ENCODE peak calls at places on chromosome 11, in eight cellular contexts. One of them, this sample, is unnamed.

GRCh38 chr11:61293869-61294716 is 1.0 kb downstream of the VWCE start:
- DNase-seq in thoracic aorta: peak
- DNase-seq in colonic mucosa: no peak
- DNase-seq in CD8-positive, alpha-beta T cell: no peak
- DNase-seq in left lung: peak
- DNase-seq in keratinocyte: no peak
- DNase-seq in WERI-Rb-1: peak
- DNase-seq in spleen: peak
- DNase-seq in this sample: peak

GRCh38 chr11:124481365-124482323 is 36.1 kb upstream of the OR8B8 start:
- DNase-seq in keratinocyte: no peak
- DNase-seq in WERI-Rb-1: peak
- DNase-seq in CD8-positive, alpha-beta T cell: no peak
- DNase-seq in left lung: no peak
- DNase-seq in spleen: no peak
- DNase-seq in thoracic aorta: no peak
- DNase-seq in colonic mucosa: no peak
- DNase-seq in this sample: no peak

GRCh38 chr11:101996106-101996505 is 51.1 kb upstream of the CFAP300 start:
- DNase-seq in thoracic aorta: no peak
- DNase-seq in spleen: no peak
- DNase-seq in WERI-Rb-1: no peak
- DNase-seq in left lung: no peak
- DNase-seq in CD8-positive, alpha-beta T cell: no peak
- DNase-seq in colonic mucosa: no peak
- DNase-seq in keratinocyte: no peak
- DNase-seq in this sample: no peak

GRCh38 chr11:123129920-123130319 is 65.1 kb downstream of the CLMP start:
- DNase-seq in keratinocyte: no peak
- DNase-seq in spleen: no peak
- DNase-seq in WERI-Rb-1: no peak
- DNase-seq in left lung: no peak
- DNase-seq in thoracic aorta: no peak
- DNase-seq in colonic mucosa: no peak
- DNase-seq in CD8-positive, alpha-beta T cell: no peak
- DNase-seq in this sample: no peak

GRCh38 chr11:15742626-15743243 is 613.6 kb downstream of the SOX6 start:
- DNase-seq in keratinocyte: no peak
- DNase-seq in left lung: no peak
- DNase-seq in CD8-positive, alpha-beta T cell: no peak
- DNase-seq in spleen: no peak
- DNase-seq in thoracic aorta: no peak
- DNase-seq in colonic mucosa: no peak
- DNase-seq in WERI-Rb-1: no peak
- DNase-seq in this sample: no peak

GRCh38 chr11:108135845-108136599 is 14.7 kb downstream of the ACAT1 start:
- DNase-seq in WERI-Rb-1: no peak
- DNase-seq in left lung: no peak
- DNase-seq in spleen: no peak
- DNase-seq in thoracic aorta: no peak
- DNase-seq in keratinocyte: no peak
- DNase-seq in colonic mucosa: no peak
- DNase-seq in CD8-positive, alpha-beta T cell: no peak
- DNase-seq in this sample: no peak

GRCh38 chr11:19963697-19964340 is 196.5 kb downstream of the DBX1 start:
- DNase-seq in WERI-Rb-1: peak
- DNase-seq in colonic mucosa: no peak
- DNase-seq in thoracic aorta: no peak
- DNase-seq in CD8-positive, alpha-beta T cell: no peak
- DNase-seq in spleen: no peak
- DNase-seq in left lung: no peak
- DNase-seq in keratinocyte: no peak
- DNase-seq in this sample: no peak

GRCh38 chr11:59336931-59337330 is 21.8 kb upstream of the OR5AN1 start:
- DNase-seq in CD8-positive, alpha-beta T cell: no peak
- DNase-seq in left lung: no peak
- DNase-seq in thoracic aorta: no peak
- DNase-seq in keratinocyte: no peak
- DNase-seq in colonic mucosa: no peak
- DNase-seq in spleen: no peak
- DNase-seq in WERI-Rb-1: no peak
- DNase-seq in this sample: no peak

GRCh38 chr11:124541204-124541603 is 2.2 kb downstream of the OR8B12 start:
- DNase-seq in spleen: no peak
- DNase-seq in left lung: no peak
- DNase-seq in WERI-Rb-1: no peak
- DNase-seq in colonic mucosa: no peak
- DNase-seq in keratinocyte: no peak
- DNase-seq in thoracic aorta: no peak
- DNase-seq in CD8-positive, alpha-beta T cell: no peak
- DNase-seq in this sample: no peak

GRCh38 chr11:46489668-46490560 is 98.3 kb upstream of the CHRM4 start:
- DNase-seq in WERI-Rb-1: peak
- DNase-seq in spleen: no peak
- DNase-seq in colonic mucosa: peak
- DNase-seq in thoracic aorta: no peak
- DNase-seq in CD8-positive, alpha-beta T cell: no peak
- DNase-seq in left lung: no peak
- DNase-seq in keratinocyte: no peak
- DNase-seq in this sample: no peak

GRCh38 chr11:4156571-4156970 is 62.0 kb downstream of the RRM1 start:
- DNase-seq in CD8-positive, alpha-beta T cell: no peak
- DNase-seq in spleen: no peak
- DNase-seq in colonic mucosa: no peak
- DNase-seq in left lung: no peak
- DNase-seq in WERI-Rb-1: no peak
- DNase-seq in thoracic aorta: no peak
- DNase-seq in keratinocyte: no peak
- DNase-seq in this sample: no peak

DNA sequence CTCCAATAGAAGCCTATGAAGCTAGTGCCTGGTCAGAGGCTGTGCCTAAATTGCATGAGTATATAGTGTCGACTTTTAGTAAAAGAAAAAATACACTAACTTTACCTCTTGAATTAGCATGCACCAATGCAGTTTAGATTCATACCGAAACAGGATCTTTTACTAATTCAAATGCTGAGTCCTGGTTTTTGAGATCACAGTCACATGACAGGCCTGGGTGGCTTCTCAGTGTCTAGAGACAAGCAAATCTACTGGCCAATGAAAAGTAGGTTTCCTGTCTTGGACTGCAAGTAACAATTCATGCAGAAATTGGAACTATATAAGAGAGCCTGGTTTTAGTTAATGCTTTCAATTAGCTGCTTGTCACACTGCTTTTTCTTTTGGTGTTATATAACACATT is 7.2 kb downstream of the ARHGEF12 start:
- DNase-seq in thoracic aorta: no peak
- DNase-seq in CD8-positive, alpha-beta T cell: no peak
- DNase-seq in left lung: no peak
- DNase-seq in keratinocyte: no peak
- DNase-seq in WERI-Rb-1: no peak
- DNase-seq in spleen: no peak
- DNase-seq in colonic mucosa: no peak
- DNase-seq in this sample: no peak
- TF ChIP-seq CTCF in thoracic aorta: no peak
- TF ChIP-seq CTCF in CD8-positive, alpha-beta T cell: no peak
- TF ChIP-seq CTCF in left lung: no peak
- TF ChIP-seq CTCF in keratinocyte: no peak
- TF ChIP-seq CTCF in WERI-Rb-1: no peak
- TF ChIP-seq CTCF in spleen: no peak
- TF ChIP-seq CTCF in colonic mucosa: no peak
- TF ChIP-seq CTCF in this sample: no peak

GRCh38 chr11:72298931-72299330 is 55.0 kb upstream of the PHOX2A start:
- DNase-seq in keratinocyte: no peak
- DNase-seq in WERI-Rb-1: no peak
- DNase-seq in colonic mucosa: no peak
- DNase-seq in thoracic aorta: no peak
- DNase-seq in CD8-positive, alpha-beta T cell: no peak
- DNase-seq in spleen: no peak
- DNase-seq in left lung: no peak
- DNase-seq in this sample: no peak

GRCh38 chr11:72294566-72295395 is 50.8 kb upstream of the PHOX2A start:
- DNase-seq in keratinocyte: no peak
- DNase-seq in WERI-Rb-1: no peak
- DNase-seq in thoracic aorta: no peak
- DNase-seq in left lung: no peak
- DNase-seq in CD8-positive, alpha-beta T cell: no peak
- DNase-seq in spleen: no peak
- DNase-seq in colonic mucosa: no peak
- DNase-seq in this sample: no peak

GRCh38 chr11:72295471-72295870 is 51.5 kb upstream of the PHOX2A start:
- DNase-seq in colonic mucosa: no peak
- DNase-seq in WERI-Rb-1: no peak
- DNase-seq in spleen: no peak
- DNase-seq in keratinocyte: no peak
- DNase-seq in CD8-positive, alpha-beta T cell: no peak
- DNase-seq in left lung: no peak
- DNase-seq in thoracic aorta: no peak
- DNase-seq in this sample: no peak

GRCh38 chr11:72300268-72300667 is 56.3 kb upstream of the PHOX2A start:
- DNase-seq in spleen: no peak
- DNase-seq in keratinocyte: no peak
- DNase-seq in WERI-Rb-1: no peak
- DNase-seq in thoracic aorta: no peak
- DNase-seq in left lung: no peak
- DNase-seq in colonic mucosa: no peak
- DNase-seq in CD8-positive, alpha-beta T cell: no peak
- DNase-seq in this sample: no peak

GRCh38 chr11:72297828-72298227 is 53.9 kb upstream of the PHOX2A start:
- DNase-seq in colonic mucosa: no peak
- DNase-seq in thoracic aorta: no peak
- DNase-seq in left lung: no peak
- DNase-seq in WERI-Rb-1: no peak
- DNase-seq in CD8-positive, alpha-beta T cell: no peak
- DNase-seq in keratinocyte: no peak
- DNase-seq in spleen: no peak
- DNase-seq in this sample: no peak
- H3K4me3 ChIP-seq in colonic mucosa: no peak
- H3K4me3 ChIP-seq in thoracic aorta: no peak
- H3K4me3 ChIP-seq in left lung: no peak
- H3K4me3 ChIP-seq in WERI-Rb-1: no peak
- H3K4me3 ChIP-seq in CD8-positive, alpha-beta T cell: no peak
- H3K4me3 ChIP-seq in keratinocyte: no peak
- H3K4me3 ChIP-seq in spleen: no peak
- H3K4me3 ChIP-seq in this sample: no peak

DNA sequence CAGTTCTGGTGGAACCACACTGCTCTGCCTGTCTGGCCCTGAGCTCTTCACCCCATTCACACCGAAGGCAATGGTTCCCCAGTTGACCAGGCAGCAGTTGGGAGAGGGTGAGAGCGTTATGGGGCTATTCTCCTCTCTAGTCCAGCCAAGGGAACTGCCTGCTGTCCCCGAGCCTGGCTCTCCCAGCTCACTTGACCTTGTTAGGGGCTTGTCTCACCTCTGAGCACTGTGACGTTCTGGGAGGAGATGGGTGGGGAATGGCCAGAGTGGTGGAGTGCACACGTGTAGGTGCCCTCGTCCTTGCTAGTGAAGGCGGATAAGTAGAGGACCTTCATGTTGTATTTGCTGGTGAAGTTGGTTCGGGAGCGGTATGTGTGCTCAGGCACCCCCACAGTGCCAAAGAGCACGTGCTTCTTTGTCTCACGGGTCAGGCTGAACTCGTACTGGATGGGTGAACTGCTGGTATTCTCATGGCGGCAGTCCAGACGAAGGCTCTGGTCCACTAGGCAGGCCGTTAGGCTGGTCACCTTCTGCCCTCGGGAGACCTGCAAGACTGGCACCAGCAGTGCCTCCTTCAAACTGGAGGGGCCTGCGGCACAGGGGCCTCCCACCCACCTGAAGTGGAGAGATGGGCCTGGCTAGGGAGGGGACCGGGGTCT is 3.0 kb downstream of the THY1 start:
- DNase-seq in spleen: no peak
- DNase-seq in colonic mucosa: no peak
- DNase-seq in thoracic aorta: no peak
- DNase-seq in left lung: no peak
- DNase-seq in keratinocyte: no peak
- DNase-seq in WERI-Rb-1: no peak
- DNase-seq in CD8-positive, alpha-beta T cell: no peak
- DNase-seq in this sample: no peak
- H3K27ac ChIP-seq in spleen: no peak
- H3K27ac ChIP-seq in colonic mucosa: no peak
- H3K27ac ChIP-seq in thoracic aorta: no peak
- H3K27ac ChIP-seq in left lung: no peak
- H3K27ac ChIP-seq in keratinocyte: no peak
- H3K27ac ChIP-seq in WERI-Rb-1: no peak
- H3K27ac ChIP-seq in CD8-positive, alpha-beta T cell: no peak
- H3K27ac ChIP-seq in this sample: no peak

GRCh38 chr11:119093951-119094815 is 7.5 kb downstream of the DPAGT1 start:
- DNase-seq in keratinocyte: no peak
- DNase-seq in CD8-positive, alpha-beta T cell: no peak
- DNase-seq in thoracic aorta: no peak
- DNase-seq in colonic mucosa: peak
- DNase-seq in spleen: peak
- DNase-seq in left lung: peak
- DNase-seq in WERI-Rb-1: no peak
- DNase-seq in this sample: peak

GRCh38 chr11:119094816-119095065 is 6.9 kb downstream of the DPAGT1 start:
- DNase-seq in spleen: peak
- DNase-seq in CD8-positive, alpha-beta T cell: no peak
- DNase-seq in colonic mucosa: peak
- DNase-seq in WERI-Rb-1: no peak
- DNase-seq in left lung: peak
- DNase-seq in keratinocyte: no peak
- DNase-seq in thoracic aorta: peak
- DNase-seq in this sample: peak

GRCh38 chr11:119091966-119092879 is 7.5 kb downstream of the HMBS start:
- DNase-seq in left lung: no peak
- DNase-seq in spleen: no peak
- DNase-seq in thoracic aorta: no peak
- DNase-seq in WERI-Rb-1: peak
- DNase-seq in CD8-positive, alpha-beta T cell: no peak
- DNase-seq in keratinocyte: no peak
- DNase-seq in colonic mucosa: no peak
- DNase-seq in this sample: no peak

GRCh38 chr11:119093666-119093950 is 8.0 kb downstream of the DPAGT1 start:
- DNase-seq in thoracic aorta: no peak
- DNase-seq in colonic mucosa: no peak
- DNase-seq in keratinocyte: no peak
- DNase-seq in spleen: no peak
- DNase-seq in WERI-Rb-1: no peak
- DNase-seq in CD8-positive, alpha-beta T cell: no peak
- DNase-seq in left lung: no peak
- DNase-seq in this sample: no peak

DNA sequence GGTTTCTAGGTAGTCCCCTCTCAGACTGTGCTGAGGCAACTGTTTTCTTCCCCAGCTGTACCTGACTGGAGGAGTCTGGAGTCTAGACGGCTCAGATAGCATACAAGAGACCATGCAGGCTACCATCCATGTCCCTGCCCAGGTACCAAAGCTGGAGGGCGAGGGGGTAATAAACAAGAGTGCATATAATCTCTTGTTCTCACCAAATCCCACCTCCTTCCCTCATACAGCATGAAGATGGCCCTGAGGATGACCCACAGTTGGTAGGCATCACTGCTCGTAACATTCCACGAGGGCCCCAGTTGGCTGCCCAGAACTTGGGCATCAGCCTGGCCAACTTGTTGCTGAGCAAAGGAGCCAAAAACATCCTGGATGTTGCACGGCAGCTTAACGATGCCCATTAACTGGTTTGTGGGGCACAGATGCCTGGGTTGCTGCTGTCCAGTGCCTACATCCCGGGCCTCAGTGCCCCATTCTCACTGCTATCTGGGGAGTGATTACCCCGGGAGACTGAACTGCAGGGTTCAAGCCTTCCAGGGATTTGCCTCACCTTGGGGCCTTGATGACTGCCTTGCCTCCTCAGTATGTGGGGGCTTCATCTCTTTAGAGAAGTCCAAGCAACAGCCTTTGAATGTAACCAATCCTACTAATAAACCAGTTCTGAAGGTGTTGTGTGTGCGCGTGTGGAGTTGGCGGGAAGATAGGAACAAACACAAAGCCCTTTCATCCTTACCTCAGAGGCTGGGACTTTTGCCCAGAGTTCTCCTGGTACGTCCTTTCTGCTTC is 8.4 kb downstream of the HMBS start:
- DNase-seq in left lung: no peak
- DNase-seq in thoracic aorta: no peak
- DNase-seq in keratinocyte: no peak
- DNase-seq in CD8-positive, alpha-beta T cell: no peak
- DNase-seq in colonic mucosa: no peak
- DNase-seq in WERI-Rb-1: no peak
- DNase-seq in spleen: no peak
- DNase-seq in this sample: no peak
- TF ChIP-seq CTCF in left lung: no peak
- TF ChIP-seq CTCF in thoracic aorta: no peak
- TF ChIP-seq CTCF in keratinocyte: no peak
- TF ChIP-seq CTCF in CD8-positive, alpha-beta T cell: no peak
- TF ChIP-seq CTCF in colonic mucosa: no peak
- TF ChIP-seq CTCF in WERI-Rb-1: no peak
- TF ChIP-seq CTCF in spleen: no peak
- TF ChIP-seq CTCF in this sample: no peak

This sample was measured in ovary.